ENCODE peak calls at places on chromosomes 3 and 15, in four cellular contexts. M, F, N and B are unnamed samples.

GRCh38 chr3:35932995-35933394 is 293.7 kb downstream of the ARPP21 start:
- DNase-seq in M (no peak), F (peak), N (no peak), B (peak)

GRCh38 chr3:177284383-177284881 is 87.2 kb upstream of the TBL1XR1 start:
- DNase-seq in M (peak), F (peak), N (peak), B (peak)

GRCh38 chr15:89105147-89105546 is 16.9 kb downstream of the ABHD2 start:
- DNase-seq in M (no peak), F (peak), N (no peak), B (peak)

GRCh38 chr3:188747487-188747886 is 424.3 kb upstream of the TPRG1 start:
- DNase-seq in M (no peak), F (no peak), N (no peak), B (no peak)

GRCh38 chr3:14411166-14411526 is 8.7 kb downstream of the SLC6A6 start:
- DNase-seq in M (no peak), F (no peak), N (no peak), B (no peak)

GRCh38 chr3:111134302-111134701 is 62.7 kb downstream of the NECTIN3 start:
- DNase-seq in M (no peak), F (no peak), N (no peak), B (no peak)

GRCh38 chr3:114690896-114691295 is 397.1 kb downstream of the TIGIT start:
- DNase-seq in M (no peak), F (no peak), N (no peak), B (no peak)

GRCh38 chr3:123663977-123664376 is 79.1 kb upstream of the HACD2 start:
- DNase-seq in M (peak), F (no peak), N (no peak), B (no peak)

GRCh38 chr15:82105458-82106205 is 59.8 kb upstream of the MEX3B start:
- DNase-seq in M (no peak), F (peak), N (no peak), B (peak)

GRCh38 chr15:73630030-73630429 is 3.2 kb downstream of the NPTN start:
- DNase-seq in M (no peak), F (no peak), N (no peak), B (peak)

GRCh38 chr15:33641069-33641468 is 327.2 kb upstream of the CHRM5 start:
- DNase-seq in M (no peak), F (no peak), N (no peak), B (no peak)

GRCh38 chr15:52566889-52567288 is 1.9 kb downstream of the ARPP19 start:
- DNase-seq in M (no peak), F (no peak), N (no peak), B (no peak)

GRCh38 chr3:71128951-71129350 is 454.6 kb downstream of the FOXP1 start:
- DNase-seq in M (no peak), F (no peak), N (no peak), B (no peak)
- H3K4me3 ChIP-seq in M (peak), F (peak), N (peak), B (no peak)

DNA sequence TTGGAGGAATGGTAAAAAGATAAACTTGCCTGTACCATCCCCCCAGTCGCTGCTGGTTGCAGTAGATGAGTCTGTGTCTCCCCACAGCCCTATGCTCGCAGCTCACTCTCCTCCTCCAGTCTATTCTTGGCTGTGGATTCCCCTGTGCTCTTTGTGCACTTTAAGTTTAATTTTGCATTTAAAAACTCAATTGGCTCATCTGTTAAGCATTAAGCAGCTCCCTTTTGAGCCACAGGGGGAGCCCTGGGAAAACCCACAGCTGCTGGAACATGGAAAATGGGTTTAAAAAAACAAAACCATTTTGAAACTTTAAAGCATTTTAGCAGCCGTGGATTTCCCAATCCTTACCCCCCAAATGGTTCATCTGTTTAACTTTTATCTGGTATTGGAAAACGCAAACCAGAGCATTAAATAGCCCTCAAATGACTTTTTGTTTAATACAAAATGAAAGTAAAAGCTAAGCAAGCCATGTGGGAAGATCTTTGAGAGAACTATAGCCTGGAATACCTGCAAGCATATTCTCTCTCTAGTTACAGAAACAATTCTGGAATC is 536.9 kb downstream of the ZIC1 start:
- DNase-seq in M (no peak), F (peak), N (peak), B (peak)
- TF ChIP-seq CTCF in M (peak), F (peak), N (peak), B (peak)

DNA sequence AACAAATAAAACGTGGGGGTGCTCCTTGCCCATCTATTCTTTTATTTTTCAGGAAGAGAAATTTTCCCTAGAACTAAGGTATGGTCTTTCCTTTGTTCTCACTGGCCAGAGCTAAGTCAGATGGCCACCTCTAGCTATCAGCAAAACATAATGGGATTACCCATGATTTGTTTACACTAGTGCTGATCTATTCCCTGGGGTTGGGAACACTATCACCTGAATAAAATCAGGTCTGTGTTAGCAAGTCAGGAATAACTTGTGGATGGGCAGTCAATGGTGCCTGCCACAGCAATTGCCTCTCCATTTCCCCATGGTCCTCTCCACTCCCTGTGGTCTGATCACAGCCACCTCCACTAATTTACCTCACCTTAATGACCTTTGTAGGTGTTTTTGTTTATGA is 181.7 kb upstream of the CADPS start:
- DNase-seq in M (no peak), F (no peak), N (no peak), B (no peak)
- H3K4me3 ChIP-seq in M (no peak), F (no peak), N (no peak), B (no peak)

GRCh38 chr15:90340345-90340744 is 11.7 kb upstream of the ZNF774 start:
- DNase-seq in M (no peak), F (no peak), N (no peak), B (no peak)
- TF ChIP-seq CTCF in M (no peak), F (no peak), N (no peak), B (no peak)